ENCODE peak calls at places on chromosomes 4 and X, in ten cellular contexts. H, Q, N, F, Z, Y, D, G, X and J are unnamed samples.

GRCh38 chr4:88458091-88458740 is 1.3 kb downstream of the HERC5 start:
- DNase-seq in Y (no peak), Q (no peak), X (peak; percentile 17), H (no peak), D (no peak), G (no peak), Z (no peak), F (no peak), N (no peak), J (no peak)

GRCh38 chr4:113435893-113436292 is 325.6 kb downstream of the CAMK2D start:
- DNase-seq in Y (no peak), N (no peak), Q (no peak), F (no peak), X (peak; percentile 91), D (peak; percentile 75), G (peak; percentile 34), H (peak; percentile 16), Z (peak; percentile 67), J (no peak)

GRCh38 chr4:74092957-74093356 is 6.0 kb downstream of the CXCL2 start:
- DNase-seq in H (no peak), X (peak; percentile 38), Z (peak; percentile 26), N (no peak), Y (no peak), Q (no peak), G (no peak), D (no peak), F (no peak), J (no peak)

GRCh38 chrX:50747471-50747900 is 66.5 kb downstream of the SHROOM4 start:
- DNase-seq in X (peak; percentile 11), N (peak; percentile 10), Z (peak; percentile 28), D (no peak), H (no peak), G (peak; percentile 43), Y (peak; percentile 21), Q (no peak), F (peak; percentile 6), J (peak; percentile 17)

GRCh38 chr4:104490770-104491395 is 3.8 kb downstream of the CXXC4 start:
- DNase-seq in Z (peak; percentile 38), G (peak; percentile 71), N (peak; percentile 90), X (peak; percentile 64), Q (peak; percentile 77), D (peak; percentile 78), F (peak; percentile 61), H (peak; percentile 85), Y (peak; percentile 80), J (peak; percentile 56)

GRCh38 chr4:99077177-99077576 is 11.4 kb downstream of the ADH5 start:
- DNase-seq in G (no peak), H (no peak), F (no peak), D (no peak), N (no peak), Z (no peak), Y (no peak), Q (no peak), X (no peak), J (no peak)

GRCh38 chr4:62210521-62210920 is 1010.4 kb downstream of the ADGRL3 start:
- DNase-seq in D (no peak), G (no peak), Q (no peak), H (no peak), Y (no peak), X (no peak), F (no peak), N (no peak), Z (no peak), J (no peak)

GRCh38 chr4:152719856-152720556 is 40.2 kb upstream of the TMEM154 start:
- DNase-seq in G (no peak), Y (no peak), H (no peak), Z (peak; percentile 30), Q (no peak), N (no peak), X (no peak), F (no peak), D (no peak), J (no peak)

GRCh38 chr4:147655639-147656038 is 28.3 kb downstream of the PRMT9 start:
- DNase-seq in Y (no peak), N (no peak), Q (no peak), F (no peak), Z (no peak), D (no peak), H (no peak), G (no peak), X (no peak), J (no peak)

GRCh38 chrX:108122748-108123147 is 31.2 kb downstream of the ATG4A start:
- DNase-seq in Y (no peak), D (no peak), N (no peak), G (no peak), H (no peak), F (no peak), Z (no peak), X (peak; percentile 46), Q (no peak), J (no peak)

GRCh38 chr4:83071116-83071515 is 36.1 kb downstream of the COPS4 start:
- DNase-seq in D (no peak), F (no peak), G (no peak), Q (no peak), Y (no peak), N (no peak), H (no peak), X (peak; percentile 72), Z (peak; percentile 30), J (no peak)

GRCh38 chrX:126820700-126821420 is 1.3 kb downstream of the PRR32 start:
- DNase-seq in G (no peak), D (no peak), N (no peak), H (peak; percentile 23), Q (no peak), Y (no peak), Z (no peak), X (no peak), F (no peak), J (peak; percentile 18)

GRCh38 chrX:140815868-140816267 is 106.3 kb downstream of the LINC00632 start:
- DNase-seq in Q (no peak), X (peak; percentile 19), N (no peak), D (no peak), F (no peak), Z (peak; percentile 63), G (no peak), H (no peak), Y (no peak), J (no peak)

GRCh38 chrX:13094780-13095425 is 50.5 kb upstream of the FAM9C start:
- DNase-seq in N (no peak), Y (no peak), Q (no peak), G (no peak), F (no peak), H (no peak), Z (no peak), X (no peak), D (no peak), J (no peak)

GRCh38 chr4:78654809-78655208 is 103.2 kb downstream of the ANXA3 start:
- DNase-seq in H (no peak), D (no peak), Z (no peak), F (no peak), G (no peak), Y (no peak), N (no peak), X (peak; percentile 88), Q (no peak), J (no peak)

GRCh38 chr4:61501812-61502211 is 301.7 kb downstream of the ADGRL3 start:
- DNase-seq in F (no peak), D (no peak), H (no peak), X (no peak), G (no peak), Q (no peak), N (no peak), Y (no peak), Z (no peak), J (no peak)

GRCh38 chr4:13327991-13328390 is 156.1 kb downstream of the RAB28 start:
- DNase-seq in Q (no peak), H (no peak), N (no peak), G (no peak), Y (no peak), D (no peak), X (peak; percentile 48), F (no peak), Z (no peak), J (no peak)

GRCh38 chr4:140095694-140096482 is 58.1 kb downstream of the MAML3 start:
- DNase-seq in G (no peak), N (no peak), Z (peak; percentile 75), Q (no peak), X (peak; percentile 76), H (peak; percentile 23), Y (no peak), F (no peak), D (no peak), J (no peak)

GRCh38 chr4:96315815-96316214 is 475.9 kb downstream of the PDHA2 start:
- DNase-seq in G (no peak), H (no peak), N (no peak), Z (peak; percentile 1), X (no peak), Y (peak; percentile 12), D (no peak), F (no peak), Q (no peak), J (no peak)

DNA sequence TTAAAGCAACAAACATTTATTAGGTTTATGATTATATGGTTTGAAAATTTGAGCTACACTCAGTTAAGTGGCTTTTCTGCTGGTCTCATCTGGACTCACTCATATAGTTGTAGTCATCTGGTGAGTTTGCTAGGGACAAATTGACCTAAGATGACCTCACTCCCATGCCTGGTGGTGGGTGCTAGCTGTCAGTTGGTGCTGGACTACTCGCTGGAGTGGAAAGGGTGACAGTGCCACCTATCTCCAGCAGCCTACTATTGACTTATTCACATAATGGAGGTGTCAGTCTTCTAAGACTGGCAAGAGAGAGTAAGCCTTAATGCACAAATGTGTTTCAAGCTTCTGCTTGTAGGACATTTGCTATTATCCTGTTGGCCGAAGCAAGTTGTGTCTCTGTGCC is 88.2 kb downstream of the TASL start:
- DNase-seq in Z (peak; percentile 39), X (peak; percentile 2), H (no peak), N (peak; percentile 42), D (no peak), F (no peak), Y (no peak), G (peak; percentile 24), Q (no peak), J (peak; percentile 10)
- TF ChIP-seq CTCF in Z (peak; percentile 51), X (no peak), H (no peak), N (peak; percentile 9), D (no peak), F (no peak), Y (no peak), G (no peak), Q (no peak), J (no peak)

GRCh38 chr4:115154826-115155225 is 41.4 kb upstream of the NDST4 start:
- DNase-seq in N (no peak), D (no peak), Z (peak; percentile 8), Y (no peak), Q (no peak), F (no peak), G (no peak), X (peak; percentile 78), H (no peak), J (no peak)
- TF ChIP-seq CTCF in N (no peak), D (no peak), Z (no peak), Y (no peak), Q (no peak), F (no peak), G (no peak), X (peak; percentile 48), H (no peak), J (no peak)

GRCh38 chr4:2087170-2087569 is 28.0 kb downstream of the NAT8L start:
- DNase-seq in Z (peak; percentile 3), X (peak; percentile 38), N (no peak), D (no peak), Q (no peak), Y (no peak), F (no peak), H (no peak), G (no peak), J (no peak)
- TF ChIP-seq CTCF in Z (no peak), X (no peak), N (no peak), D (no peak), Q (no peak), Y (no peak), F (no peak), H (no peak), G (no peak), J (no peak)

GRCh38 chrX:103488332-103488731 is 31.0 kb downstream of the RAB40A start:
- DNase-seq in D (no peak), H (no peak), Z (peak; percentile 45), Q (no peak), Y (no peak), N (no peak), X (peak; percentile 52), G (no peak), F (no peak), J (no peak)
- TF ChIP-seq CTCF in D (no peak), H (peak; percentile 22), Z (peak; percentile 49), Q (no peak), Y (peak; percentile 40), N (no peak), X (peak; percentile 31), G (no peak), F (no peak), J (no peak)